ENCODE peak calls at places on chromosomes 6 and 20, in eight cellular contexts. One of them, this sample, is unnamed.

GRCh38 chr20:22333885-22334545 is 250.4 kb downstream of the FOXA2 start:
- DNase-seq in PC-9: peak; percentile 65
- DNase-seq in HCT116: peak; percentile 38
- DNase-seq in hepatocyte: peak; percentile 87
- DNase-seq in MM.1S: peak; percentile 69
- DNase-seq in GM23338: peak; percentile 86
- DNase-seq in PC-3: peak; percentile 84
- DNase-seq in SK-N-SH: peak; percentile 65
- DNase-seq in this sample: peak; percentile 66

GRCh38 chr6:142872376-142872775 is 72.6 kb downstream of the HIVEP2 start:
- DNase-seq in PC-9: no peak
- DNase-seq in HCT116: no peak
- DNase-seq in hepatocyte: peak; percentile 32
- DNase-seq in MM.1S: no peak
- DNase-seq in GM23338: no peak
- DNase-seq in PC-3: no peak
- DNase-seq in SK-N-SH: no peak
- DNase-seq in this sample: no peak

GRCh38 chr6:158468666-158469065 is 91.2 kb upstream of the TMEM181 start:
- DNase-seq in PC-9: no peak
- DNase-seq in HCT116: no peak
- DNase-seq in hepatocyte: no peak
- DNase-seq in MM.1S: no peak
- DNase-seq in GM23338: peak; percentile 32
- DNase-seq in PC-3: peak; percentile 12
- DNase-seq in SK-N-SH: no peak
- DNase-seq in this sample: no peak

GRCh38 chr20:14193443-14193842 is 144.0 kb downstream of the FLRT3 start:
- DNase-seq in PC-9: no peak
- DNase-seq in HCT116: no peak
- DNase-seq in hepatocyte: no peak
- DNase-seq in MM.1S: no peak
- DNase-seq in GM23338: peak; percentile 30
- DNase-seq in PC-3: no peak
- DNase-seq in SK-N-SH: no peak
- DNase-seq in this sample: no peak

GRCh38 chr6:40721252-40721936 is 134.2 kb upstream of the LRFN2 start:
- DNase-seq in PC-9: no peak
- DNase-seq in HCT116: no peak
- DNase-seq in hepatocyte: no peak
- DNase-seq in MM.1S: no peak
- DNase-seq in GM23338: no peak
- DNase-seq in PC-3: no peak
- DNase-seq in SK-N-SH: peak; percentile 55
- DNase-seq in this sample: no peak

GRCh38 chr6:41427642-41428401 is 92.4 kb downstream of the NCR2 start:
- DNase-seq in PC-9: peak; percentile 55
- DNase-seq in HCT116: no peak
- DNase-seq in hepatocyte: peak; percentile 78
- DNase-seq in MM.1S: no peak
- DNase-seq in GM23338: peak; percentile 82
- DNase-seq in PC-3: peak; percentile 60
- DNase-seq in SK-N-SH: peak; percentile 71
- DNase-seq in this sample: no peak

GRCh38 chr6:13667655-13668054 is 44.0 kb downstream of the RANBP9 start:
- DNase-seq in PC-9: no peak
- DNase-seq in HCT116: no peak
- DNase-seq in hepatocyte: no peak
- DNase-seq in MM.1S: no peak
- DNase-seq in GM23338: no peak
- DNase-seq in PC-3: no peak
- DNase-seq in SK-N-SH: no peak
- DNase-seq in this sample: no peak

GRCh38 chr20:56875052-56875663 is 246.1 kb downstream of the TFAP2C start:
- DNase-seq in PC-9: peak; percentile 84
- DNase-seq in HCT116: peak; percentile 10
- DNase-seq in hepatocyte: peak; percentile 82
- DNase-seq in MM.1S: peak; percentile 19
- DNase-seq in GM23338: no peak
- DNase-seq in PC-3: peak; percentile 99
- DNase-seq in SK-N-SH: no peak
- DNase-seq in this sample: no peak

GRCh38 chr6:17103715-17104114 is 1.9 kb downstream of the STMND1 start:
- DNase-seq in PC-9: no peak
- DNase-seq in HCT116: peak; percentile 46
- DNase-seq in hepatocyte: no peak
- DNase-seq in MM.1S: no peak
- DNase-seq in GM23338: peak; percentile 75
- DNase-seq in PC-3: peak; percentile 39
- DNase-seq in SK-N-SH: no peak
- DNase-seq in this sample: no peak

GRCh38 chr20:50597406-50597969 is 87.3 kb downstream of the PTPN1 start:
- DNase-seq in PC-9: no peak
- DNase-seq in HCT116: no peak
- DNase-seq in hepatocyte: no peak
- DNase-seq in MM.1S: no peak
- DNase-seq in GM23338: no peak
- DNase-seq in PC-3: no peak
- DNase-seq in SK-N-SH: no peak
- DNase-seq in this sample: no peak

GRCh38 chr6:89938014-89938413 is 43.7 kb downstream of the GJA10 start:
- DNase-seq in PC-9: no peak
- DNase-seq in HCT116: no peak
- DNase-seq in hepatocyte: no peak
- DNase-seq in MM.1S: no peak
- DNase-seq in GM23338: no peak
- DNase-seq in PC-3: no peak
- DNase-seq in SK-N-SH: no peak
- DNase-seq in this sample: no peak

GRCh38 chr20:48459729-48460395 is 367.9 kb downstream of the PREX1 start:
- DNase-seq in PC-9: no peak
- DNase-seq in HCT116: no peak
- DNase-seq in hepatocyte: no peak
- DNase-seq in MM.1S: no peak
- DNase-seq in GM23338: no peak
- DNase-seq in PC-3: no peak
- DNase-seq in SK-N-SH: no peak
- DNase-seq in this sample: no peak

GRCh38 chr20:12941025-12941424 is 67.7 kb upstream of the SPTLC3 start:
- DNase-seq in PC-9: no peak
- DNase-seq in HCT116: no peak
- DNase-seq in hepatocyte: no peak
- DNase-seq in MM.1S: no peak
- DNase-seq in GM23338: no peak
- DNase-seq in PC-3: peak; percentile 68
- DNase-seq in SK-N-SH: no peak
- DNase-seq in this sample: no peak

GRCh38 chr6:86938814-86939213 is 1.5 kb downstream of the HTR1E start:
- DNase-seq in PC-9: no peak
- DNase-seq in HCT116: no peak
- DNase-seq in hepatocyte: no peak
- DNase-seq in MM.1S: no peak
- DNase-seq in GM23338: no peak
- DNase-seq in PC-3: no peak
- DNase-seq in SK-N-SH: no peak
- DNase-seq in this sample: no peak

GRCh38 chr6:86936834-86937218 is 502 bp upstream of the HTR1E start:
- DNase-seq in PC-9: no peak
- DNase-seq in HCT116: no peak
- DNase-seq in hepatocyte: no peak
- DNase-seq in MM.1S: no peak
- DNase-seq in GM23338: peak; percentile 97
- DNase-seq in PC-3: no peak
- DNase-seq in SK-N-SH: no peak
- DNase-seq in this sample: no peak

GRCh38 chr6:86937219-86938079 is at the start of gene HTR1E:
- DNase-seq in PC-9: peak; percentile 14
- DNase-seq in HCT116: peak; percentile 4
- DNase-seq in hepatocyte: peak; percentile 86
- DNase-seq in MM.1S: peak; percentile 46
- DNase-seq in GM23338: peak; percentile 56
- DNase-seq in PC-3: peak; percentile 30
- DNase-seq in SK-N-SH: peak; percentile 86
- DNase-seq in this sample: no peak

GRCh38 chr6:86934365-86934764 is 3.0 kb upstream of the HTR1E start:
- DNase-seq in PC-9: no peak
- DNase-seq in HCT116: no peak
- DNase-seq in hepatocyte: no peak
- DNase-seq in MM.1S: no peak
- DNase-seq in GM23338: no peak
- DNase-seq in PC-3: no peak
- DNase-seq in SK-N-SH: no peak
- DNase-seq in this sample: no peak
- H3K9me2 ChIP-seq in PC-9: no peaks in the 10 kb centered on the region
- H3K9me2 ChIP-seq in HCT116: no peaks in the 10 kb centered on the region
- H3K9me2 ChIP-seq in hepatocyte: no peaks in the 10 kb centered on the region
- H3K9me2 ChIP-seq in MM.1S: no peaks in the 10 kb centered on the region
- H3K9me2 ChIP-seq in GM23338: no peaks in the 10 kb centered on the region
- H3K9me2 ChIP-seq in PC-3: no peaks in the 10 kb centered on the region
- H3K9me2 ChIP-seq in SK-N-SH: no peaks in the 10 kb centered on the region
- H3K9me2 ChIP-seq in this sample: no peaks in the 10 kb centered on the region

DNA sequence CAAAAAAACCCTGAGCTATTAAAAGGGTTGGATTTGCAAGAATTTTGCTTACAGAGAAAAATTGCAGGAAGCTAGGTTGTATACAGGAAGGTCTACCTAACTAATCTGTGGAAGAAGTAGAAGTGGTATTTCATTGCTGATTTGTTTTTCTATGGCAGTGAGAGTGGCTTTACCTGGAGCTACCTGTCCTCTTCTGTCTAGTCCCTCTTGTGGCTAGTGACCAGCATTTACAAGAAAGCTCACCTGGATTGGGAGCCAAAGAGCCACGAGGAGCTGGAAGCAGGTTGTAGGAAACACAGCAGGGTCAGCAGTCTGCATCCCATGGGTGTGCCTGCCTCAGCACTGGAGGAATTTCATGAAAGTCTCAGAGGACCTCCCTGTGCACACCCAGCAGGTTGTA is 120.3 kb upstream of the RALGAPA2 start:
- DNase-seq in PC-9: no peak
- DNase-seq in HCT116: no peak
- DNase-seq in hepatocyte: no peak
- DNase-seq in MM.1S: no peak
- DNase-seq in GM23338: peak; percentile 20
- DNase-seq in PC-3: no peak
- DNase-seq in SK-N-SH: no peak
- DNase-seq in this sample: no peak
- TF ChIP-seq CTCF in PC-9: no peak
- TF ChIP-seq CTCF in HCT116: no peak
- TF ChIP-seq CTCF in hepatocyte: no peak
- TF ChIP-seq CTCF in MM.1S: no peak
- TF ChIP-seq CTCF in GM23338: peak; percentile 16
- TF ChIP-seq CTCF in PC-3: peak; percentile 13
- TF ChIP-seq CTCF in SK-N-SH: no peak
- TF ChIP-seq CTCF in this sample: no peak

DNA sequence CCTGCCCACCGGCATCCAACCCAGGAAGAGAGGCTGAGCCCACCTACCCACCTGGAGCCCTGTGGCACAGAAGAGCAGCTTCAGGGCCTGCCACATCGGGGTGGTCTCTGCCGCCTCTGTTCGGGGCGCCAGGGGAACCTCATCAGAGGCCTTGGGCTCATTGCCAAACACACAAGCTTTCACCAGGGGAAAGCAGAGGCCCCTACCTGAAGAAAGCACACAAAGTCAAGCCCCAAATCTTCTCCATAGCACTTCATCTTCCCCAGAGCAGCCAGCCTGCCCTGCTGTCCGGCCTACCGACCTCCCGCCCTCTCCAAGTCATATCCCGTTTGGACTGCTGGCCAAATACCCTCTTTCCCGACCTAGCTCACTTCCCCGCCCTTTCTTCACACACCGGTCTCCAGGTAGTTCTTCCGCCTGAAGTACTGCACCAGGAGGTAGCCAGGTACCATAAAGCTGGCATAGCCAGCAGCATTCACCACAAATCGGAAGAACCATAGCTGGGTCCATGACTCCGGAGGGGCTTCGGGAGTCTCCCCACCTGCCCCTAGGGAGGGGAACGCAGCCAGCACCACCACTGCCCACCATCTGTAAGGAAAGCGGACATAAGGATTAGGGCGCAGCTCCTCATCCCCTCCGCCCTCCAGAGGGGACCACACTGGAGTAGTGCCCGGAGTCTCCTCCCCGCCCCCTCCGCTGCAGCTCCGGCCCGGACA is 879 bp downstream of the SLC35B2 start:
- DNase-seq in PC-9: peak; percentile 16
- DNase-seq in HCT116: no peak
- DNase-seq in hepatocyte: no peak
- DNase-seq in MM.1S: peak; percentile 18
- DNase-seq in GM23338: peak; percentile 81
- DNase-seq in PC-3: peak; percentile 45
- DNase-seq in SK-N-SH: no peak
- DNase-seq in this sample: no peak
- H3K27ac ChIP-seq in PC-9: peak overlapping the region; percentile 36
- H3K27ac ChIP-seq in HCT116: peak overlapping the region; percentile 95
- H3K27ac ChIP-seq in hepatocyte: peak overlapping the region; percentile 96
- H3K27ac ChIP-seq in MM.1S: peak overlapping the region; percentile 64
- H3K27ac ChIP-seq in GM23338: peak overlapping the region; percentile 97
- H3K27ac ChIP-seq in PC-3: peak overlapping the region; percentile 71
- H3K27ac ChIP-seq in SK-N-SH: peak overlapping the region; percentile 73
- H3K27ac ChIP-seq in this sample: peak overlapping the region; percentile 64

GRCh38 chr6:127299522-127300240 is 33.0 kb downstream of the RNF146 start:
- DNase-seq in PC-9: no peak
- DNase-seq in HCT116: no peak
- DNase-seq in hepatocyte: no peak
- DNase-seq in MM.1S: no peak
- DNase-seq in GM23338: no peak
- DNase-seq in PC-3: peak; percentile 6
- DNase-seq in SK-N-SH: no peak
- DNase-seq in this sample: no peak

GRCh38 chr6:127300411-127300810 is 33.7 kb downstream of the RNF146 start:
- DNase-seq in PC-9: no peak
- DNase-seq in HCT116: no peak
- DNase-seq in hepatocyte: peak; percentile 22
- DNase-seq in MM.1S: no peak
- DNase-seq in GM23338: peak; percentile 55
- DNase-seq in PC-3: peak; percentile 23
- DNase-seq in SK-N-SH: no peak
- DNase-seq in this sample: no peak

GRCh38 chr6:127301199-127301700 is 34.6 kb downstream of the RNF146 start:
- DNase-seq in PC-9: no peak
- DNase-seq in HCT116: no peak
- DNase-seq in hepatocyte: no peak
- DNase-seq in MM.1S: no peak
- DNase-seq in GM23338: no peak
- DNase-seq in PC-3: no peak
- DNase-seq in SK-N-SH: no peak
- DNase-seq in this sample: no peak

GRCh38 chr6:127297502-127298070 is 30.9 kb downstream of the RNF146 start:
- DNase-seq in PC-9: no peak
- DNase-seq in HCT116: no peak
- DNase-seq in hepatocyte: peak; percentile 39
- DNase-seq in MM.1S: no peak
- DNase-seq in GM23338: peak; percentile 61
- DNase-seq in PC-3: no peak
- DNase-seq in SK-N-SH: no peak
- DNase-seq in this sample: no peak

DNA sequence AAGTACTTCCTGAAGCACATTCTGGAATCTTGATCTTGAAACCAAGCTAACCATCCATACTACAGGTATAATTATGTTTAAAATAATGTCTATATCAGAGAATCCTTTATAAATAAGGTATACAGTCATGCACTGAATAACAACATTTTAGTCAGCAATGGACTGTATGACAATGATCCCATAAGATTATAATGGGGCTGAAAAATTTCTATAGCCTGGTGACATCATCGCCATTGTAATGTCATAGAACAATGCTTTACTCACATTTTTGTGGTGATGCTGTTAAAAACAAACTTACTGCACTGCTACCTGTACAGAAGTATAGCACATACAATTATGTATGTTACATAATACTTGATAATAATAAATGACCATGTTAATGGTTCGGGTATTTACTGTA is 31.8 kb downstream of the RNF146 start:
- DNase-seq in PC-9: no peak
- DNase-seq in HCT116: no peak
- DNase-seq in hepatocyte: no peak
- DNase-seq in MM.1S: no peak
- DNase-seq in GM23338: no peak
- DNase-seq in PC-3: no peak
- DNase-seq in SK-N-SH: no peak
- DNase-seq in this sample: no peak
- H3K9me2 ChIP-seq in PC-9: no peaks in the 10 kb centered on the region
- H3K9me2 ChIP-seq in HCT116: no peaks in the 10 kb centered on the region
- H3K9me2 ChIP-seq in hepatocyte: no peaks in the 10 kb centered on the region
- H3K9me2 ChIP-seq in MM.1S: no peaks in the 10 kb centered on the region
- H3K9me2 ChIP-seq in GM23338: no peaks in the 10 kb centered on the region
- H3K9me2 ChIP-seq in PC-3: no peaks in the 10 kb centered on the region
- H3K9me2 ChIP-seq in SK-N-SH: no peaks in the 10 kb centered on the region
- H3K9me2 ChIP-seq in this sample: no peaks in the 10 kb centered on the region

This sample was measured in OCI-LY7.